ENCODE peak calls at places on chromosomes 1 and 21, in six cellular contexts. V, L, E, S, H and O are unnamed samples.

GRCh38 chr1:194684636-194685035 is 1498.2 kb upstream of the B3GALT2 start:
- DNase-seq in E (no peak), V (no peak), S (no peak), H (no peak), L (no peak), O (peak; percentile 22)

GRCh38 chr21:33121715-33122475 is 52.0 kb downstream of the OLIG1 start:
- DNase-seq in H (peak; percentile 27), V (peak; percentile 63), E (peak; percentile 29), S (no peak), L (peak; percentile 56), O (peak; percentile 14)

GRCh38 chr21:42237577-42237976 is 18.6 kb downstream of the ABCG1 start:
- DNase-seq in S (no peak), L (no peak), E (no peak), V (no peak), H (no peak), O (no peak)

GRCh38 chr1:44999232-44999631 is 11.9 kb downstream of the HECTD3 start:
- DNase-seq in L (no peak), E (no peak), S (no peak), H (no peak), V (no peak), O (no peak)

GRCh38 chr1:30173560-30173959 is 549.8 kb downstream of the MATN1 start:
- DNase-seq in H (no peak), L (no peak), S (no peak), V (no peak), E (no peak), O (no peak)

GRCh38 chr1:17998889-17999288 is 108.7 kb upstream of the IGSF21 start:
- DNase-seq in H (peak; percentile 12), L (no peak), E (no peak), V (no peak), S (no peak), O (peak; percentile 4)

GRCh38 chr1:4369335-4369734 is 285.1 kb upstream of the AJAP1 start:
- DNase-seq in V (no peak), E (no peak), S (no peak), L (no peak), H (no peak), O (no peak)

GRCh38 chr21:42193721-42194120 is 25.2 kb upstream of the ABCG1 start:
- DNase-seq in S (no peak), L (no peak), H (no peak), E (no peak), V (no peak), O (no peak)

GRCh38 chr1:41662656-41663437 is 178.4 kb upstream of the EDN2 start:
- DNase-seq in V (peak; percentile 45), H (peak; percentile 78), L (peak; percentile 62), S (peak; percentile 62), E (peak; percentile 87), O (peak; percentile 84)

GRCh38 chr1:8104278-8105236 is 78.4 kb upstream of the ERRFI1 start:
- DNase-seq in V (no peak), S (no peak), L (no peak), H (no peak), E (no peak), O (no peak)

GRCh38 chr1:21539933-21540332 is 30.7 kb downstream of the ALPL start:
- DNase-seq in H (peak; percentile 26), L (no peak), E (peak; percentile 26), V (peak; percentile 82), S (peak; percentile 87), O (no peak)

GRCh38 chr21:29376556-29376955 is 77.8 kb downstream of the BACH1 start:
- DNase-seq in L (no peak), V (peak; percentile 84), S (peak; percentile 67), E (peak; percentile 42), H (peak; percentile 44), O (no peak)

GRCh38 chr1:7656821-7657220 is 114.3 kb upstream of the VAMP3 start:
- DNase-seq in H (no peak), L (no peak), V (no peak), E (no peak), S (no peak), O (no peak)

GRCh38 chr1:25550683-25551310 is 7.4 kb downstream of the LDLRAP1 start:
- DNase-seq in V (no peak), E (no peak), H (no peak), S (no peak), L (no peak), O (peak; percentile 22)

GRCh38 chr1:2526824-2527552 is 592 bp upstream of the PANK4 start:
- DNase-seq in V (no peak), H (peak; percentile 27), L (peak; percentile 61), E (peak; percentile 76), S (no peak), O (peak; percentile 59)

GRCh38 chr1:75672528-75673393 is 51.7 kb upstream of the ACADM start:
- DNase-seq in L (no peak), E (peak; percentile 75), V (peak; percentile 86), H (peak; percentile 63), S (peak; percentile 58), O (peak; percentile 83)

GRCh38 chr1:155158991-155159390 is 14.1 kb downstream of the KRTCAP2 start:
- DNase-seq in H (peak; percentile 97), S (no peak), E (no peak), V (no peak), L (no peak), O (no peak)

GRCh38 chr1:148263128-148263905 is 111.2 kb upstream of the NBPF11 start:
- DNase-seq in H (peak; percentile 95), S (peak; percentile 86), L (peak; percentile 58), V (peak; percentile 96), E (peak; percentile 94), O (peak; percentile 55)

GRCh38 chr1:2468041-2468472 is 8.0 kb upstream of the PLCH2 start:
- DNase-seq in L (peak; percentile 77), V (peak; percentile 68), H (peak; percentile 30), E (peak; percentile 34), S (peak; percentile 87), O (peak; percentile 34)

GRCh38 chr1:81478217-81478616 is 322.5 kb upstream of the ADGRL2 start:
- DNase-seq in V (no peak), H (no peak), E (no peak), L (no peak), S (no peak), O (no peak)

GRCh38 chr1:218643281-218643680 is 298.1 kb downstream of the TGFB2 start:
- DNase-seq in V (no peak), L (no peak), E (no peak), H (no peak), S (no peak), O (no peak)
- H2AFZ ChIP-seq in V (no peak overlapping the region), L (no peak overlapping the region), E (no peak overlapping the region), H (peak overlapping the region; percentile 79), S (no peak overlapping the region), O (no peak overlapping the region)

DNA sequence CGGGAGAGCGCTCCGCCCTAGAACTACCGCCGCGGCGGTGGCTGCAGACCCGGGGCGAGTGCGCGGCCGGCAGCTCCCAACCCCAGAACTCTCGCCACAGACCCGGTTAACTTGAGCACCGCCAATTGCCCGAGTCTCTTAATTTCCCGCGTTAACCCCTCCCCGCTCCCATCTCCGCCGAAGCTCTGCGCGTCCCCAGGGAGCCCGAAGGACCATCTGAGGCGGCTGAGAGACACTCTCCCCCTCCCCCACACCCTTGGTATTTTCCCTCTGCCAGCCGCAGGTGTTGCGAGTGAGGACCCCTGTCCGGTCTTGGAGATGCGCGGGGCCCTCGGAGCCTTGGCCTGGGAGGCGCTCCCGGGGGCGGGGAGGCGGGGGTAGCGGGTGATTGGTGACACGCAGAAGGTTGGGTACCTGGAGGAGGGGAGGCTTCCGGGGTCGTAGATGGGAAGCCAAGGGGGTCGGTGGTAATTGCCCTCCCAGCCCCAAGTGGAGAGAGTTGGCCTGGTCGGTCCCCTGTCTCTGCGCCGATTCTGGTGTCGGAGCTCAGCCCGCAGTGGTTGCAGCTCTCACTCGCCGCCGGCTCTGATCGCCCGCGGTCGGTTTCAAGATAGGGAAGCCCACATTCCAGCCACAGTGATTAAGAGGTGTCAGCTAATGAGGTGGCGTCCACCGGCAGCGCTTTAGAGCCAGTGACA is 858 bp upstream of the SUSD4 start:
- DNase-seq in H (peak; percentile 15), E (no peak), L (peak; percentile 39), V (peak; percentile 62), S (peak; percentile 78), O (no peak)
- H3K23ac ChIP-seq in H (no peak overlapping the region), E (no peak overlapping the region), L (no peak overlapping the region), V (no peak overlapping the region), S (no peak overlapping the region), O (no peak overlapping the region)

GRCh38 chr1:150765229-150765976 is at the start of gene CTSS:
- DNase-seq in H (peak; percentile 35), L (no peak), S (no peak), V (no peak), E (peak; percentile 29), O (peak; percentile 11)

GRCh38 chr1:150763018-150763417 is 2.6 kb downstream of the CTSS start:
- DNase-seq in V (no peak), H (no peak), L (no peak), S (no peak), E (peak; percentile 11), O (no peak)

GRCh38 chr1:150764617-150765090 is 924 bp downstream of the CTSS start:
- DNase-seq in S (no peak), H (peak; percentile 56), V (no peak), E (peak; percentile 96), L (no peak), O (peak; percentile 97)

GRCh38 chr1:150762559-150762958 is 3.0 kb downstream of the CTSS start:
- DNase-seq in S (no peak), H (no peak), E (no peak), V (no peak), L (no peak), O (no peak)

DNA sequence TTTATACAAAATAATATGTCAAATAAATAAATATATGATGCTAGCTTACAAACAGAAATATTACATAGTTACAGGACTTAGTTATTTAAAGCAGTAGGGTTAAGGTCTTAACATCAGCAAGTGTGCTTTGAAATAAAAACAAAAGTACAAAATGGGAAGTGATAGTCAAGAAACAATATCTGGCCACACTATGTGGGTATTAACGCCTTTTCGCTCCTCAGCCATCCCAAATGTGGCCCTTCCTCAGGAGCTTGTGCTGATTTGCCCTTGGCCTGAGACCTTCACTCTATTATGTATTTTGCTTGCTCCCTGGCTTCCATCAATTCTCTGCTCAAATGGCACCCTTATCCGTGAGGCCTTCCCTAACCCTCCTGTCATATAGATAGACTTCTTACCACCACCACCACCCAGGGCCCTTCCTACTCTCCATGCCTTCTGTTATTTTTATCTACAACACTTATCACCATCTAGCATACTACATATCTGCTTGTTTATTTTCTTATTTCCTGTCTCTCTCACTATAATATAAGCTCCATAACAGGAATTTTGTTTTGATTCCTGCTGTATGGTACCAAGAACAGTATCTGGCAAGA is 1.9 kb downstream of the CTSS start:
- DNase-seq in E (peak; percentile 37), S (no peak), L (no peak), H (no peak), V (no peak), O (peak; percentile 15)
- H2AFZ ChIP-seq in E (peak overlapping the region; percentile 42), S (no peak overlapping the region), L (no peak overlapping the region), H (no peak overlapping the region), V (no peak overlapping the region), O (no peak overlapping the region)

GRCh38 chr1:200738348-200738732 is 353 bp upstream of the CAMSAP2 start:
- DNase-seq in E (no peak), S (no peak), H (no peak), L (no peak), V (no peak), O (no peak)

GRCh38 chr1:200737647-200738296 is 921 bp upstream of the CAMSAP2 start:
- DNase-seq in S (no peak), E (no peak), L (no peak), V (no peak), H (no peak), O (no peak)

GRCh38 chr1:200740291-200741212 is 1.9 kb downstream of the CAMSAP2 start:
- DNase-seq in H (no peak), S (no peak), E (peak; percentile 19), L (no peak), V (no peak), O (peak; percentile 27)

GRCh38 chr1:200739499-200740290 is 1.0 kb downstream of the CAMSAP2 start:
- DNase-seq in H (peak; percentile 40), V (no peak), E (peak; percentile 33), L (no peak), S (no peak), O (no peak)

GRCh38 chr1:200738733-200739498 is at the start of gene CAMSAP2:
- DNase-seq in S (peak; percentile 87), L (peak; percentile 88), H (peak; percentile 83), V (peak; percentile 93), E (peak; percentile 92), O (peak; percentile 86)
- H3K23ac ChIP-seq in S (no peak within 1 kb of the TSS), L (peak within 1 kb of the TSS; percentile 92), H (no peak within 1 kb of the TSS), V (no peak within 1 kb of the TSS), E (peak within 1 kb of the TSS; percentile 100), O (peak within 1 kb of the TSS; percentile 95)